ENCODE peak calls at places on chromosomes 4 and X, in four cellular contexts. Y, W, P and O are unnamed samples.

GRCh38 chr4:40910706-40911105 is 161.0 kb downstream of the NSUN7 start:
- DNase-seq in Y (no peak), W (no peak), P (peak), O (no peak)

GRCh38 chr4:86482851-86483490 is 111.1 kb upstream of the PTPN13 start:
- DNase-seq in Y (peak), W (no peak), P (peak), O (no peak)

GRCh38 chr4:156999175-156999517 is 27.5 kb upstream of the PDGFC start:
- DNase-seq in Y (peak), W (peak), P (peak), O (no peak)

GRCh38 chrX:41468647-41469323 is 21.6 kb downstream of the NYX start:
- DNase-seq in Y (no peak), W (peak), P (peak), O (no peak)

GRCh38 chr4:165464338-165464737 is 85.5 kb downstream of the CPE start:
- DNase-seq in Y (no peak), W (peak), P (no peak), O (no peak)

GRCh38 chrX:25003066-25003849 is 12.5 kb downstream of the ARX start:
- DNase-seq in Y (no peak), W (peak), P (no peak), O (no peak)

GRCh38 chrX:8755116-8755515 is 23.2 kb upstream of the ANOS1 start:
- DNase-seq in Y (no peak), W (peak), P (no peak), O (no peak)

GRCh38 chr4:182604161-182604591 is 313.0 kb downstream of the DCTD start:
- DNase-seq in Y (peak), W (peak), P (peak), O (no peak)

GRCh38 chrX:13469963-13470679 is 99.3 kb upstream of the EGFL6 start:
- DNase-seq in Y (peak), W (no peak), P (no peak), O (no peak)